ENCODE peak calls at places on chromosomes 4 and X, in four cellular contexts. H is stimulated activated CD4-positive, alpha-beta T cell treated with anti-CD3 and anti-CD28 coated beads, Interleukin-1b, Interleukin-23, amount 100 ng/mL, for 48 hours; R is progenitor cell of endocrine pancreas; X is GM04504. Y is an unnamed sample.

GRCh38 chrX:9257718-9258117 is 207.1 kb upstream of the TBL1X start:
- DNase-seq in H (no peak), R (no peak), X (no peak), Y (no peak)

GRCh38 chr4:121164291-121164690 is at the start of gene TNIP3:
- DNase-seq in H (no peak), R (no peak), X (no peak), Y (no peak)

GRCh38 chr4:1968667-1969295 is 40.0 kb downstream of the NELFA start:
- DNase-seq in H (no peak), R (no peak), X (no peak), Y (no peak)

GRCh38 chrX:123336666-123337065 is 152.6 kb downstream of the GRIA3 start:
- DNase-seq in H (no peak), R (no peak), X (no peak), Y (no peak)

GRCh38 chr4:152972821-152973613 is 36.9 kb downstream of the FHDC1 start:
- DNase-seq in H (no peak), R (no peak), X (peak), Y (no peak)

GRCh38 chrX:113275769-113276168 is 435.1 kb upstream of the AMOT start:
- DNase-seq in H (no peak), R (no peak), X (no peak), Y (no peak)

GRCh38 chr4:166458756-166459155 is 585.7 kb downstream of the TLL1 start:
- DNase-seq in H (no peak), R (no peak), X (no peak), Y (no peak)

GRCh38 chrX:24145340-24146186 is 4.0 kb upstream of the ZFX start:
- DNase-seq in H (no peak), R (no peak), X (no peak), Y (no peak)

GRCh38 chr4:184648220-184649025 is 824 bp downstream of the CASP3 start:
- DNase-seq in H (peak), R (peak), X (peak), Y (peak)

GRCh38 chrX:70509078-70509477 is 64.4 kb downstream of the DLG3 start:
- DNase-seq in H (no peak), R (no peak), X (no peak), Y (no peak)

GRCh38 chr4:7984286-7984925 is 44.7 kb upstream of the AFAP1 start:
- DNase-seq in H (no peak), R (no peak), X (no peak), Y (no peak)

GRCh38 chr4:53886090-53886489 is 178.3 kb downstream of the CHIC2 start:
- DNase-seq in H (no peak), R (no peak), X (no peak), Y (no peak)

GRCh38 chrX:94814216-94814615 is 1140.2 kb downstream of the FAM133A start:
- DNase-seq in H (no peak), R (no peak), X (no peak), Y (no peak)

GRCh38 chrX:79601336-79602131 is 234.4 kb upstream of the ITM2A start:
- DNase-seq in H (no peak), R (no peak), X (no peak), Y (no peak)

GRCh38 chr4:14225683-14226207 is 598.2 kb upstream of the BOD1L1 start:
- DNase-seq in H (no peak), R (no peak), X (no peak), Y (no peak)

GRCh38 chrX:78517124-78517523 is 142.0 kb downstream of the RTL3 start:
- DNase-seq in H (peak), R (no peak), X (no peak), Y (peak)

GRCh38 chr4:3811621-3812020 is 45.4 kb downstream of the ADRA2C start:
- DNase-seq in H (no peak), R (no peak), X (no peak), Y (no peak)

GRCh38 chr4:18689308-18689915 is 667.9 kb upstream of the LCORL start:
- DNase-seq in H (peak), R (peak), X (peak), Y (no peak)

GRCh38 chr4:175678451-175678850 is 133.6 kb downstream of the GPM6A start:
- DNase-seq in H (no peak), R (no peak), X (no peak), Y (no peak)

GRCh38 chr4:153509724-153510123 is 43.6 kb downstream of the TMEM131L start:
- DNase-seq in H (no peak), R (no peak), X (no peak), Y (no peak)

GRCh38 chr4:68724426-68724825 is 54.0 kb upstream of the UGT2B15 start:
- DNase-seq in H (no peak), R (no peak), X (no peak), Y (no peak)

GRCh38 chr4:182143822-182144620 is 99.2 kb upstream of the TENM3 start:
- DNase-seq in H (no peak), R (peak), X (peak), Y (no peak)

GRCh38 chrX:124018031-124018430 is 56.5 kb downstream of the STAG2 start:
- DNase-seq in H (no peak), R (no peak), X (no peak), Y (no peak)

GRCh38 chr4:12488672-12489071 is 995.5 kb downstream of the RAB28 start:
- DNase-seq in H (no peak), R (no peak), X (no peak), Y (no peak)

GRCh38 chr4:173318648-173319211 is 15.4 kb downstream of the HMGB2 start:
- DNase-seq in H (no peak), R (no peak), X (peak), Y (no peak)

GRCh38 chr4:57102050-57102564 is 8.1 kb downstream of the IGFBP7 start:
- DNase-seq in H (no peak), R (no peak), X (no peak), Y (no peak)

GRCh38 chrX:106208154-106208553 is 40.0 kb downstream of the PWWP3B start:
- DNase-seq in H (no peak), R (no peak), X (no peak), Y (no peak)

GRCh38 chr4:76624271-76624681 is 189.2 kb downstream of the SHROOM3 start:
- DNase-seq in H (no peak), R (no peak), X (peak), Y (no peak)

GRCh38 chr4:182391111-182391684 is 148.0 kb downstream of the TENM3 start:
- DNase-seq in H (no peak), R (no peak), X (no peak), Y (no peak)

GRCh38 chr4:1691737-1692373 is 7.7 kb upstream of the FAM53A start:
- DNase-seq in H (no peak), R (no peak), X (no peak), Y (no peak)

GRCh38 chr4:152115794-152116193 is 355.0 kb upstream of the GATB start:
- DNase-seq in H (peak), R (no peak), X (no peak), Y (no peak)

GRCh38 chrX:37405954-37406353 is 56.8 kb downstream of the PRRG1 start:
- DNase-seq in H (no peak), R (no peak), X (no peak), Y (no peak)

GRCh38 chr4:180913750-180914149 is 1329.5 kb upstream of the TENM3 start:
- DNase-seq in H (no peak), R (no peak), X (peak), Y (no peak)

GRCh38 chrX:2782171-2782570 is 30.3 kb downstream of the XG start:
- DNase-seq in H (no peak), R (no peak), X (no peak), Y (no peak)